ENCODE peak calls at places on chromosomes 11 and 22, in nine cellular contexts. P is GM12878; T is fibroblast of lung; Q is SK-N-SH; Z is naive thymus-derived CD4-positive, alpha-beta T cell; X is CD4-positive, alpha-beta memory T cell; K is psoas muscle; H is BE2C; B is endothelial cell of umbilical vein. Y is an unnamed sample.

GRCh38 chr22:44928711-44929347 is 81.0 kb downstream of the PHF21B start:
- DNase-seq in P (no peak), Z (no peak), T (no peak), B (no peak), X (no peak), H (no peak), K (no peak), Q (no peak), Y (no peak)

GRCh38 chr22:32674925-32675825 is 126.3 kb upstream of the TIMP3 start:
- DNase-seq in X (no peak), B (no peak), T (no peak), Z (no peak), K (peak; percentile 62), H (no peak), P (no peak), Q (no peak), Y (peak; percentile 30)

GRCh38 chr22:45529966-45530575 is 27.4 kb downstream of the FBLN1 start:
- DNase-seq in H (no peak), T (peak; percentile 66), P (no peak), K (no peak), Z (no peak), X (no peak), B (no peak), Q (peak; percentile 74), Y (peak; percentile 85)

GRCh38 chr11:16096336-16096735 is 260.0 kb downstream of the SOX6 start:
- DNase-seq in Z (no peak), X (no peak), Q (no peak), B (no peak), H (no peak), P (no peak), K (no peak), T (peak; percentile 50), Y (peak; percentile 30)

GRCh38 chr22:46734830-46735453 is 3.1 kb downstream of the CERK start:
- DNase-seq in T (no peak), K (no peak), P (peak; percentile 56), B (peak; percentile 79), Z (peak; percentile 34), Q (no peak), X (peak; percentile 77), H (peak; percentile 60), Y (no peak)

GRCh38 chr11:13772223-13773046 is 104.0 kb downstream of the FAR1 start:
- DNase-seq in X (peak; percentile 74), H (no peak), P (peak; percentile 11), K (no peak), Z (peak; percentile 75), T (peak; percentile 57), Q (peak; percentile 39), B (peak; percentile 72), Y (peak; percentile 51)

GRCh38 chr11:95296621-95297025 is 65.6 kb upstream of the SESN3 start:
- DNase-seq in X (no peak), T (peak; percentile 45), K (no peak), P (peak; percentile 39), B (no peak), Q (no peak), H (no peak), Z (no peak), Y (peak; percentile 26)

GRCh38 chr11:77346906-77347603 is 45.6 kb upstream of the GDPD4 start:
- DNase-seq in X (no peak), T (peak; percentile 97), H (no peak), Q (no peak), P (no peak), Z (no peak), K (no peak), B (no peak), Y (peak; percentile 71)

DNA sequence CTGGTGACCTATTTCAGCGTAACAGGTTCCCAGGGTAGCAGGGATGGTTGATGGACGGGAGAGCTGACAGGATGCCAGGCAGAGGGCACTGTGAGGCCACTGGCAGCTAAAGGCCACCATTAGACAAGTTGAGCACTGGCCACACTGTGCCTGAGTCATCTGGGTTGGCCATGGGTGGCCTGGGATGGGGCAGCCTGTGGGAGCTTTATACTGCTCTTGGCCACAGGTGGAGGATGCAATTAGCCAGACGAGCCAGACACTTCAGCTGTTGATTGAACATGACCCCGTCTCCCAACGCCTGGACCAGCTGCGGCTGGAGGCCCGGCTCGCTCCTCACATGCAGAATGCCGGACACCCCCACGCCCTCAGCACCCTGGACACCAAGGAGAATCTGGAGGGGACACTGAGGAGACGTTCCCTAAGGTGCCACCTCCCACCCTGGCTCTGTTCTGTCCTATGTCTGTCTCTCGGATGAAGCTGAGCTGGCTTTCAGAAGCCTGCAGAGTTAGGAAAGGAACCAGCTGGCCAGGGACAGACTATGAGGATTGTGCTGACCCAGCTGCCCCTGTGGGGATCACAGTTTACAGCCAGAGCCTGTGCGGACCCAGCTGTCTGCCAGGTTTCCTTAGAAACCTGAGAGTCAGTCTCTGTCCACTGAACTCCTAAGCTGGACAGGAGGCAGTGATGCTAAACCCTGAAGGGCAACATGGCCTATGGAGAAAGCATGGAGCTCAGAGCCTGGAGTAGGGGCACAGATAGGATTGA is 29.7 kb downstream of the PIK3IP1 start:
- DNase-seq in K (peak; percentile 90), Z (no peak), T (no peak), X (no peak), Q (no peak), H (no peak), P (no peak), B (no peak), Y (no peak)
- H3K36me3 ChIP-seq in K (peaks cover under 1% of the 10 kb centered on the region), Z (no peaks in the 10 kb centered on the region), T (peaks cover 11% of the 10 kb centered on the region), X (peaks cover 53% of the 10 kb centered on the region), Q (peaks cover 65% of the 10 kb centered on the region), H (peaks cover 3% of the 10 kb centered on the region), P (peaks cover 36% of the 10 kb centered on the region), B (peaks cover 50% of the 10 kb centered on the region), Y (peaks cover 6% of the 10 kb centered on the region)

DNA sequence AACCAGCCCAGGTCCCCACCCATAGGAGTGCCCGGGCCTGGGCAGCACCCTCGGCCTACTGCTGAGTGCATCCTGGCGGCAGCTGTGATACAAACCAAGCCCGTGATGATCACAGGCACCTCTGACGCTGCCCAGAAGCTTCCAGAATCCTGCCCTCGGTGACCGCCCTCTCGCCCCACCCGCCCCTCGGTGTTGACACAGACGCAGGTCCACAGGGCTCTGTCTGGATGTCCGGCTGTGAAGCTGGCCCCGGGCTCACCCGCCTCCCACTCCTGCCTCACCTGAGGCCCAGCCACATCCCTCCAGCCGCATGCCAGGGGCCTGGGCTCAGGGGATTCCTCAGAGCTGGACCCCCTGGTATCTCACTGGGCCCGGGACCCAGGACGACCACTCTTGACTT is 191.0 kb downstream of the BRD1 start:
- DNase-seq in H (no peak), Z (no peak), K (no peak), Q (no peak), P (no peak), B (no peak), T (no peak), X (no peak), Y (no peak)
- H3K27me3 ChIP-seq in H (no peaks in the 10 kb centered on the region), Z (no peaks in the 10 kb centered on the region), K (peaks cover 19% of the 10 kb centered on the region), Q (no peaks in the 10 kb centered on the region), P (no peaks in the 10 kb centered on the region), B (no peaks in the 10 kb centered on the region), T (no peaks in the 10 kb centered on the region), X (no peaks in the 10 kb centered on the region), Y (no peaks in the 10 kb centered on the region)

DNA sequence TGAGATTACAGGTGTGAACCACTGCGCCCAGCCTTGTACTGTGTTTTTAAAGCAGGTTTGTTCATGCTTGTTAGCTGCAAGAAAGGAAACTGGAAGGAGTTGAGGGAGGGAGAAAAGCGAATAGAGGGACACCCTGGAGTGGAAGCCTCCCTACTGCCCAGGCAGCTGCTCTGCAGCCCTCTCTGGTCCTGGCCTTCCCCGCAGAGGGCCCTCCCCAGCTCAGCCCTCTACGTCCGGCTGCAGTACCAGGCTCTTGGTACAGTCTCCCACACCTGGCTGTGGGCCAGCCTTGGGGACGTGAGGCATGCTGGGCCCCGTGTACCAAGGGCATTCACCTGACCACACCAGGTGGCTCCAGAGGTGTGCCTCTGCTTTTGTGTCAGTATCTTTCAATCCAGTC is 70.8 kb downstream of the MED15 start:
- DNase-seq in H (no peak), Z (no peak), K (peak; percentile 63), Q (no peak), P (no peak), T (no peak), X (no peak), B (no peak), Y (no peak)
- H3K36me3 ChIP-seq in H (peaks cover 62% of the 10 kb centered on the region), Z (peaks cover 45% of the 10 kb centered on the region), K (peaks cover 5% of the 10 kb centered on the region), Q (peaks cover 86% of the 10 kb centered on the region), P (peaks cover 27% of the 10 kb centered on the region), T (peaks cover 35% of the 10 kb centered on the region), X (peaks cover 84% of the 10 kb centered on the region), B (peaks cover 66% of the 10 kb centered on the region), Y (peaks cover 38% of the 10 kb centered on the region)

DNA sequence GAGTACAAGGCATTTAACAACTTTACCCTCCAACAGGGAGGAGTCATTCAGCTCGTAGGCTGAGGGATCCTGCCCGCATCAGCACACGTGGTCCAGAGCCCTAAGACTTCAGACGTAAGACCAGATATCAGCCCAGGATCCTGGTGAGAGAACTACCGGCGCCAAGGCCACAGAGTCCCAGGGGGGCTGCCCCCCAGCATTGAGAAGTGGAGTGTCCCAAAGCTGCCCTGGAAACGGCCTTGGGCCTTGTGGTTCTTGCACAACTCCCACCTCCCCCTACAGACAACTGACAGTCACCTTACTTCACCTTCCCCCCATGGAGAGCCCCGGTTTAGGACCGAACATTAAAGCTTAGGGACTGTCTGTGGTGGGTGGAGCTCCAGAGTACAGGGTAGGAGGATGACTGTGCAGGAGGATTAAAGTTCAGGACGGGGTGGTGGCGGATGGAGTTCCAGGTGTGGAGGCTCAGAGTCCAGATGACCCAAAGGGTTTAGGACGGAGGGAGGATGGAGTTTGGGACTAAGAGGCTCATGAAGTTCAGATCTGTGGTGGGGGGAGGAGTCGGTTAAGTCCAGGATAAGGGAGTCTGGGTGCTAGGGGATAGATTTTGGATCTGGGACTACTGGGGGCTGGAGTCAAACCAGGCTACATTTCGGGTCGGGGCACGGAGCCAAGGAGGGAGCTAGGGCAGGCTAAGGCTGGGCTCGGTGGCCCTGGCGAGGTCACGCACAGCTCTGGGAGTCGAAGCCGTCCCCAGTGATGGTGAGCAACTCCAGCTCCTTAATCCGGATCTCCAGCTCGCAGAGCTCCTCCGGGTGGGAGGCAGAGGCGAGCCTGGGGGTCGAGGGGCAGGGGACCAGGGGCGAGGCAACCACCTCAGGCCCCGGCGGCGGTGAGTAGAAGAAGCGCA is 856 bp downstream of the C11orf91 start:
- DNase-seq in P (no peak), Q (no peak), B (no peak), H (no peak), K (peak; percentile 66), X (peak; percentile 6), Z (no peak), T (no peak), Y (peak; percentile 51)
- H3K27me3 ChIP-seq in P (no peaks in the 10 kb centered on the region), Q (no peaks in the 10 kb centered on the region), B (no peaks in the 10 kb centered on the region), H (no peaks in the 10 kb centered on the region), K (no peaks in the 10 kb centered on the region), X (no peaks in the 10 kb centered on the region), Z (no peaks in the 10 kb centered on the region), T (no peaks in the 10 kb centered on the region), Y (no peaks in the 10 kb centered on the region)

DNA sequence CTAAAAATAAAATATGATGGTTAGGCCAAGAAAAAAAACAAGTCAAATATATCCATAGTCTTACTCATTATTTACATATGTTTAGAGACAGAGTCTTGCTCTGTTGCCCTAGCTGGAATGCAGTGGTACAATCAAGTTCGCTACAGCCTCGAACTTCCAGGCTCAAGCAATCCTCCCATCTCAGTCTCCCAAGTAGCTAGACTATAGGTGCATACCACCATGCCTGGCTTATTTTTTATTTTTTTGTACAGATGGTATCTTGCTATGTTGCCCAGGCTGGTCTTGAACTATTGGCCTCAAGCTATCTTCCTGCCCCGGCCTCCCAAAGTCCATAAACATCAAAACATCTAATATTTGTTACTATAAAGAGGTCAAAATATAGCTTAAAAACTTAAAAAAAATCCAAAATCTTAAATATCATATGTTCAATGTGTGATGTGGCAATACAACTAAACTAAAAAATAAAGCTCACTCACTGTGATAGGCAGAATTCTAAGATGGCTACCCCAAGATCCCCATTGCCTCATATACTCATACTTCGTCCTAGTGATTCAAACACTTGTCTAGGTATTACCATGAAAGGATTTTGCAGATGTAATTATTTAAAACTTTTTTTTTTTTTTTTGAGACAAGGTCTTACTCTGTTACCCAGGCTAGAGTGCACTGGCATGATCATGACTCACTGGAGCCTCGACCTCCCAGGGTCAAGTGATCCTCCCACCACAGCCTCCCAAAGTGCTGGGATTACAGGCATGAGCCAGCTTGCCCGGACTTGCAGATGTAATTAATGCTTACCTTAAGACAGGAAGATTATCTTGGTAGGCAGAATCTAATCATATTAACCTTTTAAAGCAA is 35.9 kb downstream of the C2CD3 start:
- DNase-seq in X (no peak), H (no peak), B (no peak), P (no peak), K (no peak), Z (no peak), Q (no peak), T (peak; percentile 66), Y (no peak)
- H3K36me3 ChIP-seq in X (peaks cover 24% of the 10 kb centered on the region), H (peaks cover 22% of the 10 kb centered on the region), B (no peaks in the 10 kb centered on the region), P (peaks cover 10% of the 10 kb centered on the region), K (no peaks in the 10 kb centered on the region), Z (no peaks in the 10 kb centered on the region), Q (peaks cover 22% of the 10 kb centered on the region), T (no peaks in the 10 kb centered on the region), Y (peaks cover 9% of the 10 kb centered on the region)